ENCODE peak calls at places on chromosomes 11 and 22, in eight cellular contexts. G, I, L, R, N, K, M and B are unnamed samples.

GRCh38 chr11:13384837-13385417 is 78.1 kb downstream of the BTBD10 start:
- DNase-seq in G (no peak), I (no peak), L (peak), R (peak), N (peak), K (no peak), M (peak), B (no peak)

GRCh38 chr11:121595717-121596156 is 143.0 kb upstream of the SORL1-AS1 start:
- DNase-seq in G (peak), I (peak), L (peak), R (peak), N (peak), K (no peak), M (no peak), B (no peak)

GRCh38 chr11:59614277-59615131 is 1.1 kb downstream of the OSBP start:
- DNase-seq in G (no peak), I (no peak), L (no peak), R (no peak), N (peak), K (no peak), M (no peak), B (no peak)

GRCh38 chr11:16786131-16786530 is 47.7 kb downstream of the C11orf58 start:
- DNase-seq in G (no peak), I (no peak), L (no peak), R (no peak), N (no peak), K (no peak), M (no peak), B (no peak)

GRCh38 chr22:32204856-32205722 is at the start of gene RFPL2:
- DNase-seq in G (peak), I (no peak), L (no peak), R (no peak), N (no peak), K (peak), M (peak), B (peak)

GRCh38 chr22:50305658-50306566 is 1.5 kb downstream of the PLXNB2 start:
- DNase-seq in G (peak), I (peak), L (peak), R (peak), N (peak), K (peak), M (peak), B (no peak)

GRCh38 chr11:67301951-67302516 is 1.3 kb upstream of the SSH3 start:
- DNase-seq in G (peak), I (no peak), L (no peak), R (no peak), N (peak), K (peak), M (peak), B (peak)

GRCh38 chr11:3138178-3139085 is 26.7 kb downstream of the OSBPL5 start:
- DNase-seq in G (no peak), I (no peak), L (no peak), R (no peak), N (no peak), K (peak), M (peak), B (peak)

GRCh38 chr11:66328036-66328306 is 8.3 kb downstream of the RIN1 start:
- DNase-seq in G (no peak), I (no peak), L (no peak), R (no peak), N (no peak), K (peak), M (no peak), B (no peak)

GRCh38 chr11:132423266-132423665 is 1052.9 kb downstream of the NTM start:
- DNase-seq in G (no peak), I (no peak), L (no peak), R (no peak), N (no peak), K (no peak), M (no peak), B (no peak)

GRCh38 chr22:17137226-17137625 is 16.1 kb upstream of the TMEM121B start:
- DNase-seq in G (no peak), I (no peak), L (no peak), R (no peak), N (no peak), K (no peak), M (no peak), B (no peak)

GRCh38 chr11:31808721-31809542 is 2.2 kb downstream of the PAX6 start:
- DNase-seq in G (no peak), I (no peak), L (no peak), R (no peak), N (no peak), K (no peak), M (no peak), B (no peak)

GRCh38 chr22:30217698-30218565 is 28.6 kb downstream of the LIF start:
- DNase-seq in G (no peak), I (no peak), L (no peak), R (no peak), N (no peak), K (no peak), M (no peak), B (no peak)

GRCh38 chr11:57777969-57778317 is 16.3 kb downstream of the CTNND1 start:
- DNase-seq in G (no peak), I (no peak), L (no peak), R (no peak), N (no peak), K (peak), M (no peak), B (no peak)

GRCh38 chr11:1557904-1558831 is 13.9 kb downstream of the DUSP8 start:
- DNase-seq in G (no peak), I (no peak), L (peak), R (peak), N (peak), K (peak), M (no peak), B (peak)

GRCh38 chr11:1920128-1920908 is 815 bp downstream of the TNNT3 start:
- DNase-seq in G (no peak), I (no peak), L (no peak), R (no peak), N (no peak), K (no peak), M (no peak), B (no peak)

GRCh38 chr11:65498977-65499712 is at the start of gene MALAT1:
- DNase-seq in G (peak), I (peak), L (no peak), R (no peak), N (peak), K (peak), M (peak), B (peak)

GRCh38 chr22:26845016-26845728 is 187.8 kb downstream of the MIAT start:
- DNase-seq in G (peak), I (no peak), L (no peak), R (no peak), N (no peak), K (no peak), M (no peak), B (no peak)

GRCh38 chr11:12783765-12784164 is 109.5 kb downstream of the TEAD1 start:
- DNase-seq in G (no peak), I (no peak), L (no peak), R (no peak), N (no peak), K (no peak), M (no peak), B (no peak)

GRCh38 chr11:100353083-100353482 is 334.0 kb upstream of the ARHGAP42 start:
- DNase-seq in G (no peak), I (no peak), L (no peak), R (no peak), N (no peak), K (no peak), M (no peak), B (no peak)

GRCh38 chr11:68352591-68352990 is 40.2 kb downstream of the LRP5 start:
- DNase-seq in G (no peak), I (no peak), L (no peak), R (no peak), N (no peak), K (no peak), M (no peak), B (no peak)

GRCh38 chr11:121446752-121447156 is 5.4 kb upstream of the SORL1 start:
- DNase-seq in G (no peak), I (no peak), L (no peak), R (no peak), N (peak), K (no peak), M (peak), B (no peak)

GRCh38 chr11:112280268-112281126 is 19.8 kb upstream of the PLET1 start:
- DNase-seq in G (peak), I (peak), L (peak), R (peak), N (peak), K (peak), M (peak), B (peak)

GRCh38 chr11:70914496-70914895 is 337.9 kb downstream of the SHANK2 start:
- DNase-seq in G (no peak), I (no peak), L (no peak), R (no peak), N (no peak), K (no peak), M (no peak), B (no peak)

GRCh38 chr22:38040953-38041759 is 16.0 kb upstream of the PICK1 start:
- DNase-seq in G (no peak), I (no peak), L (no peak), R (no peak), N (no peak), K (no peak), M (no peak), B (no peak)

GRCh38 chr11:20203836-20204235 is 43.6 kb upstream of the DBX1 start:
- DNase-seq in G (no peak), I (no peak), L (no peak), R (no peak), N (no peak), K (no peak), M (no peak), B (no peak)

GRCh38 chr22:45216133-45217003 is 24.3 kb downstream of the KIAA0930 start:
- DNase-seq in G (no peak), I (no peak), L (no peak), R (no peak), N (peak), K (no peak), M (peak), B (no peak)

GRCh38 chr11:106076421-106076922 is 675 bp downstream of the KBTBD3 start:
- DNase-seq in G (no peak), I (no peak), L (no peak), R (no peak), N (no peak), K (peak), M (peak), B (no peak)

GRCh38 chr11:86515297-86516094 is 140.8 kb downstream of the CCDC81 start:
- DNase-seq in G (no peak), I (no peak), L (peak), R (peak), N (peak), K (no peak), M (no peak), B (no peak)

GRCh38 chr11:10908215-10908990 is 50.5 kb upstream of the ZBED5 start:
- DNase-seq in G (no peak), I (no peak), L (peak), R (peak), N (peak), K (no peak), M (no peak), B (no peak)

GRCh38 chr22:39153220-39153860 is 860 bp upstream of the CBX7 start:
- DNase-seq in G (peak), I (no peak), L (no peak), R (no peak), N (no peak), K (no peak), M (no peak), B (no peak)

GRCh38 chr22:39152511-39153219 is at the start of gene CBX7:
- DNase-seq in G (peak), I (peak), L (no peak), R (no peak), N (peak), K (peak), M (peak), B (peak)

GRCh38 chr22:39152024-39152510 is 413 bp downstream of the CBX7 start:
- DNase-seq in G (peak), I (no peak), L (no peak), R (no peak), N (no peak), K (no peak), M (no peak), B (no peak)

GRCh38 chr22:39151329-39151975 is 1.0 kb downstream of the CBX7 start:
- DNase-seq in G (peak), I (no peak), L (no peak), R (no peak), N (no peak), K (peak), M (no peak), B (no peak)

DNA sequence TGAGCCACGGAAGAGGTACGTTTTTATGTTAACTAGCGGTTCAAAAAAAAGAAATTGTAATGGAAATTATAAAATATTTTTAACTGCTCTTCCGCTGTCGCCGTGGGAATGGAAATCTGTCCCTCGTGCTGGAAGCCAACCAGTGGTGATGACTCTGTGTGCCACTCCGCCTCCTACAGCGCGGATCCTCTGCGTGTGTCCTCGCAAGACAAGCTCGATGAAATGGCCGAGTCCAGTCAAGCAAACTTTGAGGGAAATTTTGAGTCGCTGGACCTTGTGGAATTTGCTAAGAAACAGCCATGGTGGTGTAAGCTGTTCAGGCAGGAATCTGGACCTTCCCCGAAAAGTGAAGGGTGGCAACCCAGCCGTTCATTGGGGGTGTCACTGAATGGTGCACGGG is 2.9 kb upstream of the CBX7 start:
- DNase-seq in G (peak), I (no peak), L (no peak), R (no peak), N (no peak), K (no peak), M (no peak), B (no peak)
- TF ChIP-seq CTCF in G (no peak), I (no peak), L (no peak), R (no peak), N (no peak), K (no peak), M (no peak), B (no peak)

GRCh38 chr11:120112174-120112796 is 25.6 kb downstream of the TRIM29 start:
- DNase-seq in G (no peak), I (no peak), L (no peak), R (no peak), N (no peak), K (no peak), M (no peak), B (no peak)
- TF ChIP-seq CTCF in G (no peak), I (no peak), L (no peak), R (no peak), N (no peak), K (no peak), M (no peak), B (no peak)

GRCh38 chr11:125426818-125427528 is 69.1 kb downstream of the FEZ1 start:
- DNase-seq in G (no peak), I (no peak), L (no peak), R (no peak), N (no peak), K (no peak), M (no peak), B (no peak)

GRCh38 chr11:125418396-125418795 is 77.7 kb downstream of the FEZ1 start:
- DNase-seq in G (no peak), I (no peak), L (no peak), R (no peak), N (no peak), K (no peak), M (no peak), B (no peak)

GRCh38 chr11:125425601-125426000 is 70.5 kb downstream of the FEZ1 start:
- DNase-seq in G (no peak), I (no peak), L (no peak), R (no peak), N (no peak), K (no peak), M (no peak), B (no peak)

GRCh38 chr11:125428486-125429173 is 67.4 kb downstream of the FEZ1 start:
- DNase-seq in G (no peak), I (no peak), L (no peak), R (no peak), N (no peak), K (no peak), M (no peak), B (no peak)

DNA sequence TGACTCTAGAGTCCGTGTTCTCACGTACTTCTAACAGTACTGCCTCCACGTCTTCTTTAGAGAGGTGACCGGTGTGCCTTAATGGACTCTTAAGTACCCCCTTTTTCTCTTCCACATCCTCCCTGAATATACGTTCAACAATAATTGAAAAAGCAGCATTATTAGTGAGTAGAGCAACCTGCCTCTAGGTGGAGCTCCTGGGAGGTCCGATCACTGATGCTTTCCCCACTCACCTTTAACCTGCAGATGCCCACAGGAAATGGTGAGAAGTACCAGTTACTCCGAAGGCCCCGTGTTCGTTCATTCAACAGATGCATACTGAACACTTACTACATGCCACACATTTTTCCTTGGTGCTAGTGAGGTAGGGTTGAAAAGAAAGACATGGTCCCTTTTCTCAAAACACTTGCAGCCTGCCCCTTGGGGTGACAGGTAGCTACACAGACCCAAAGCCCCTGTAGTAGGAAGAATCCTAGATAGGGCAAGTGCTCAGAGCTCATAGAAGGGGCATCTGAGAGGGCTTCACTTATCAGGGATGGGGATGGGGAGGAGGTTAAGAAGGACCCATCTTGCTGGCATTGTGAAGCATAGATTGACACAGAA is 72.7 kb downstream of the FEZ1 start:
- DNase-seq in G (no peak), I (no peak), L (no peak), R (no peak), N (no peak), K (no peak), M (no peak), B (no peak)
- TF ChIP-seq CTCF in G (no peak), I (no peak), L (peak), R (peak), N (peak), K (no peak), M (no peak), B (peak)

GRCh38 chr11:79059171-79059570 is 381.7 kb downstream of the TENM4 start:
- DNase-seq in G (no peak), I (no peak), L (no peak), R (no peak), N (no peak), K (no peak), M (no peak), B (no peak)

GRCh38 chr11:79066456-79067354 is 374.1 kb downstream of the TENM4 start:
- DNase-seq in G (peak), I (no peak), L (no peak), R (no peak), N (no peak), K (no peak), M (peak), B (no peak)

GRCh38 chr11:79060081-79060480 is 380.7 kb downstream of the TENM4 start:
- DNase-seq in G (no peak), I (no peak), L (no peak), R (no peak), N (no peak), K (no peak), M (no peak), B (no peak)

GRCh38 chr11:79060534-79060933 is 380.3 kb downstream of the TENM4 start:
- DNase-seq in G (no peak), I (no peak), L (no peak), R (no peak), N (peak), K (no peak), M (no peak), B (no peak)

GRCh38 chr11:79062814-79063762 is 377.7 kb downstream of the TENM4 start:
- DNase-seq in G (no peak), I (no peak), L (no peak), R (no peak), N (peak), K (no peak), M (peak), B (peak)
- TF ChIP-seq CTCF in G (no peak), I (no peak), L (peak), R (peak), N (peak), K (no peak), M (peak), B (peak)

DNA sequence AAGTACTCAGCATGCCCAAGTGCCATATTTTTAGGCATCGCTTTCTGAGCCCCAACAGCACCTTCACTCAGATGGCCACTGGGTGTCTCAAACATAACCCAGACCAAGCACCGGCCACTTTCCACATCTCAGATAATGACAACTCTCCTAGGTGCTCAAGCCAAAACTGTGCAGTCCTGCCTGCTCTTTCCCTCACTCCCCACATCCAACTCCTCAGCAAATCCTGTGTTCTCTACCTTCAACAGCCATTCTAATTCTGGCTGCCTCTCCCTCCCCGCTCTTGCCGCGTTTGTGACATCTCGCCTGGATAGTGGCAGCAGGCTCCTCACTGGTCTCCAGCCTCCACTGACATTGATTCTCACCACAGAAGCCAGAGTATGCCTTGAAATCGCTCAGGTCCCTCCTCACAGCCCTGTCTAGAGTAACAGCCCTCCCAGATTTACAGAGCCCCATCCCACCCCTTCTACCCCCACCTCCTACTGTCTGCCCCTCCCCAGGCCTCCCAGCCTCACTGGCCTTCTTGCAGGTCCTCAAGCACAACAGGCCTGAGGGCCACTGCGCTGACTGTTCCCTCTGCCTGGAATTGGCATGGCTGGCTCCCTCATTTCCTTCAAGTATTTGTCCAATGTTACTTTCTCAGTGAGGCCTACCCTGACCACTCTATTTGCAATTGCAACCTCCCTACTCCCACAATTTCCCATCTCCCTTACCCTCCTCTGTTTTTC is 1.3 kb upstream of the PHETA2 start:
- DNase-seq in G (no peak), I (no peak), L (no peak), R (no peak), N (no peak), K (no peak), M (no peak), B (no peak)
- TF ChIP-seq CTCF in G (no peak), I (no peak), L (no peak), R (peak), N (no peak), K (no peak), M (no peak), B (no peak)

DNA sequence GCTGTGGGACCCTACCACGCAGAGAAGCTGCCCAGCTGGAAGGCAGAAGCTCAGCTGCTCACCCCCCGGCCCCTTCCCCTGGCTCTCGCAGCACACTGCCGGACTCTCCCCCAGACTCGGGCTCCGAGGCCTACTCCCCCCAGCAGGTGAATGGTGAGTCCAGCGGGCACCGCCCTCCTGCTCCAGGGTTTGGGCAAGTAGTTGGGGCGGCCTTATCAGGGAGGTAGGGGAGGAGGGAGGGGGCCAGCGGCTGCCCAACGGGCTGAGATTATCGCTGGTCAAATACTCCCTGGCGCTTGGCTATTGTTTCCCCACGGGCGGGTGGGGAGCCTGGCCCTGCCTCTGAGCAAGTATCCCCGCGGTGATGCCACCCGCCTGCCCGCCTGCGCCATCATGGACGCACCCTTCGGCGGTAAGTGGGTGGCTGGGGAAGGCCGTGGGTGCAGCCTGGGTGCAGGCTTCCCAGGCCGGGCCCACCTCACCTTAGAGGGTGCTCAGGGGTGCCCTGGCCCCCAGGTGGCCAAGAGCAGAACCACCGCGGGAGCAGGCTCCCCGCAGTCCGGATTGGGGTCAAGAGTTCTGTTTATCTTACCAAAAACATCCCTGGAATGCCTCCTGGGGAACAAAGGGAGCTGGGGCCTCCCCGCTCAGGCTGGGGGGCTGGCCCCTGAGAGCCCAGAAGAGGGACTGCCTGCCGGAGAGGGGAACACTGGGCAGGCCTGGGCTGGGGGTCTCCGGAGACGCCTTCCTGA is 16.9 kb downstream of the MYRF start:
- DNase-seq in G (no peak), I (no peak), L (no peak), R (no peak), N (no peak), K (no peak), M (peak), B (no peak)
- TF ChIP-seq CTCF in G (no peak), I (no peak), L (peak), R (peak), N (no peak), K (no peak), M (peak), B (peak)